ENCODE peak calls at places on chromosome 16, in ten cellular contexts. P is effector memory CD8-positive, alpha-beta T cell; Z is activated CD8-positive, alpha-beta T cell treated with anti-CD3 and anti-CD28 coated beads for 36 hours; C is right lobe of liver; X is Right ventricle myocardium superior; T is stimulated activated naive CD8-positive, alpha-beta T cell treated with anti-CD3 and anti-CD28 coated beads, Interleukin-15, amount 100 ng/mL, for 72 hours; I is CD4-positive, alpha-beta T cell; R is left lobe of liver; Y is stimulated activated memory B cell treated with anti-CD40 and anti-IgM and Interleukin-4, amounts not matched to agents 10 μg/mL and 1 μg/mL and 100 μg/mL, for 72 hours; O is activated naive CD4-positive, alpha-beta T cell treated with anti-CD3 and anti-CD28 coated beads, Interleukin-2, amount 50 U/mL, for 72 hours. L is an unnamed sample.

GRCh38 chr16:3792472-3793012 is 75.2 kb upstream of the TRAP1 start:
- ATAC-seq in P (no peak), Z (no peak), C (no peak), X (peak), T (no peak), I (no peak), R (no peak), Y (peak), O (no peak), L (no peak)

GRCh38 chr16:70750893-70751467 is 50.0 kb downstream of the VAC14 start:
- ATAC-seq in P (no peak), Z (no peak), C (peak), X (peak), T (no peak), I (no peak), R (peak), Y (no peak), O (no peak), L (peak)

GRCh38 chr16:49658491-49658890 is 197.4 kb downstream of the ZNF423 start:
- ATAC-seq in P (no peak), Z (no peak), C (no peak), X (no peak), T (no peak), I (no peak), R (no peak), Y (no peak), O (no peak), L (no peak)

GRCh38 chr16:11717811-11718210 is 24.8 kb downstream of the TXNDC11 start:
- ATAC-seq in P (no peak), Z (no peak), C (no peak), X (no peak), T (no peak), I (no peak), R (no peak), Y (no peak), O (no peak), L (no peak)

GRCh38 chr16:30670072-30670824 is 12.0 kb downstream of the FBRS start:
- ATAC-seq in P (peak), Z (no peak), C (peak), X (no peak), T (no peak), I (no peak), R (no peak), Y (peak), O (peak), L (no peak)

GRCh38 chr16:30032083-30032819 is 1.2 kb upstream of the TLCD3B start:
- ATAC-seq in P (peak), Z (peak), C (peak), X (no peak), T (peak), I (peak), R (peak), Y (no peak), O (peak), L (no peak)

GRCh38 chr16:2514333-2515179 is 804 bp downstream of the ATP6V0C start:
- ATAC-seq in P (peak), Z (peak), C (peak), X (no peak), T (peak), I (peak), R (no peak), Y (peak), O (peak), L (no peak)

GRCh38 chr16:84303516-84303915 is 8.8 kb downstream of the WFDC1 start:
- ATAC-seq in P (no peak), Z (no peak), C (no peak), X (no peak), T (no peak), I (no peak), R (no peak), Y (no peak), O (no peak), L (no peak)

GRCh38 chr16:55572439-55572838 is 6.0 kb downstream of the CAPNS2 start:
- ATAC-seq in P (no peak), Z (no peak), C (no peak), X (no peak), T (no peak), I (no peak), R (no peak), Y (no peak), O (no peak), L (no peak)

GRCh38 chr16:84548508-84548907 is 44.0 kb upstream of the MEAK7 start:
- ATAC-seq in P (peak), Z (peak), C (peak), X (no peak), T (peak), I (no peak), R (no peak), Y (no peak), O (peak), L (no peak)

GRCh38 chr16:58678716-58679115 is 5.9 kb downstream of the SLC38A7 start:
- ATAC-seq in P (no peak), Z (peak), C (peak), X (peak), T (no peak), I (no peak), R (peak), Y (no peak), O (no peak), L (no peak)

GRCh38 chr16:75319513-75320401 is 68.3 kb upstream of the BCAR1 start:
- ATAC-seq in P (peak), Z (peak), C (no peak), X (no peak), T (peak), I (peak), R (no peak), Y (peak), O (peak), L (no peak)

GRCh38 chr16:31875112-31875803 is 1.7 kb downstream of the ZNF267 start:
- ATAC-seq in P (no peak), Z (no peak), C (no peak), X (no peak), T (no peak), I (no peak), R (no peak), Y (peak), O (peak), L (no peak)

GRCh38 chr16:24975428-24975889 is 39.7 kb downstream of the ARHGAP17 start:
- ATAC-seq in P (no peak), Z (peak), C (peak), X (no peak), T (peak), I (no peak), R (peak), Y (peak), O (peak), L (no peak)

GRCh38 chr16:67555795-67556212 is 6.5 kb upstream of the CTCF start:
- ATAC-seq in P (peak), Z (peak), C (peak), X (no peak), T (peak), I (peak), R (no peak), Y (peak), O (peak), L (no peak)